ENCODE peak calls at places on chromosomes 12 and 14, in ten cellular contexts. J is GM06990; Z is IMR-90; G is H7; C is heart right ventricle; R is CD8-positive, alpha-beta memory T cell; X is neural progenitor cell; L is fibroblast of lung; Y is bronchial epithelial cell; F is mesendoderm. M is an unnamed sample.

GRCh38 chr14:62934439-62934838 is 110.8 kb downstream of the KCNH5 start:
- DNase-seq in J (no peak), Z (no peak), G (no peak), C (no peak), R (no peak), X (peak; percentile 61), L (no peak), Y (no peak), F (no peak), M (no peak)

GRCh38 chr14:89600950-89601826 is 184.2 kb upstream of the FOXN3 start:
- DNase-seq in J (no peak), Z (no peak), G (no peak), C (no peak), R (no peak), X (no peak), L (no peak), Y (no peak), F (peak; percentile 73), M (no peak)

GRCh38 chr12:62846506-62846905 is 88.4 kb downstream of the PPM1H start:
- DNase-seq in J (no peak), Z (peak; percentile 60), G (no peak), C (no peak), R (no peak), X (no peak), L (no peak), Y (no peak), F (peak; percentile 67), M (peak; percentile 76)

GRCh38 chr14:84750763-84751554 is 779.0 kb upstream of the FLRT2 start:
- DNase-seq in J (no peak), Z (peak; percentile 50), G (no peak), C (no peak), R (no peak), X (no peak), L (peak; percentile 27), Y (peak; percentile 44), F (peak; percentile 48), M (peak; percentile 67)

GRCh38 chr12:40198601-40199000 is 26.2 kb upstream of the LRRK2 start:
- DNase-seq in J (no peak), Z (peak; percentile 13), G (no peak), C (no peak), R (no peak), X (no peak), L (peak; percentile 13), Y (no peak), F (no peak), M (no peak)

GRCh38 chr14:25090281-25090680 is 40.3 kb upstream of the STXBP6 start:
- DNase-seq in J (no peak), Z (no peak), G (no peak), C (no peak), R (no peak), X (no peak), L (no peak), Y (no peak), F (no peak), M (no peak)

GRCh38 chr14:80567905-80568512 is 356.7 kb upstream of the DIO2 start:
- DNase-seq in J (no peak), Z (peak; percentile 68), G (no peak), C (no peak), R (no peak), X (no peak), L (no peak), Y (peak; percentile 97), F (peak; percentile 14), M (no peak)

GRCh38 chr14:20434701-20435453 is 1.1 kb downstream of the KLHL33 start:
- DNase-seq in J (no peak), Z (no peak), G (peak; percentile 77), C (peak; percentile 82), R (no peak), X (no peak), L (no peak), Y (no peak), F (no peak), M (no peak)

GRCh38 chr12:9034095-9034494 is 44.7 kb downstream of the KLRG1 start:
- DNase-seq in J (no peak), Z (no peak), G (no peak), C (no peak), R (no peak), X (no peak), L (no peak), Y (no peak), F (no peak), M (no peak)

GRCh38 chr12:132574271-132574996 is 35.9 kb downstream of the LRCOL1 start:
- DNase-seq in J (no peak), Z (no peak), G (no peak), C (no peak), R (no peak), X (no peak), L (no peak), Y (no peak), F (no peak), M (no peak)
- H3K36me3 ChIP-seq in J (peaks cover 2% of the 10 kb centered on the region), Z (peaks cover 28% of the 10 kb centered on the region), G (peaks cover 8% of the 10 kb centered on the region), C (peaks cover 15% of the 10 kb centered on the region), R (no peaks in the 10 kb centered on the region), X (no peaks in the 10 kb centered on the region), L (peaks cover 6% of the 10 kb centered on the region), Y (peaks cover 26% of the 10 kb centered on the region), F (peaks cover 3% of the 10 kb centered on the region), M (peaks cover 24% of the 10 kb centered on the region)

DNA sequence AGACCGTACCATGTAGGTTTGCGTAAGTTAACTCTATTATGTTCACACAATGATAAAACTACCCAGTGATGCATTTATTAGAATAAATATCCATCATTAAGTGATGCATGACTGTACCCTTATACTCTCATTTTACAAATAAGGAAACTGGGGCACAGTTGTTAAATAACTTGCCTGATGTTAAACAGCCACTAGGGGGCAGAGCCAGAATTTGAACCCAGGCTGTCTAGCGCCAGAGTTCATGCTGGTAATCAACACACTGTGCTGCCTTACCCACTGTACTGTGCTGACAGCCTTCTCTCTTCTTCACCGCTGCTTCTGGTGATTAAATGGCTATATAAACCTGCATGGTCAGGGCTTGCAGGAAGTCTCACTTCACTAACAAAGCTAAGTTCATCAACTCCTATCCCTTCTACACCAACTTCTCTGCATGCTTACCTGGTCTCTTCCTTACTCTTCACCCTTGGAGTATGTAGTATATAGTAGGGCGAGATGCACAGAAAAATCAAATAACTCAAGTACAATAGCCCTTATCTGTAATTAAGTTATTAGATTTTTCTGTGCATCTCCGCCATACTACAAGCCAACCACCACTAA is 43.6 kb upstream of the APPL2 start:
- DNase-seq in J (peak; percentile 6), Z (no peak), G (peak; percentile 31), C (no peak), R (peak; percentile 5), X (peak; percentile 58), L (peak; percentile 38), Y (peak; percentile 26), F (no peak), M (peak; percentile 21)
- H3K36me3 ChIP-seq in J (no peaks in the 10 kb centered on the region), Z (no peaks in the 10 kb centered on the region), G (no peaks in the 10 kb centered on the region), C (no peaks in the 10 kb centered on the region), R (no peaks in the 10 kb centered on the region), X (no peaks in the 10 kb centered on the region), L (no peaks in the 10 kb centered on the region), Y (no peaks in the 10 kb centered on the region), F (no peaks in the 10 kb centered on the region), M (no peaks in the 10 kb centered on the region)

DNA sequence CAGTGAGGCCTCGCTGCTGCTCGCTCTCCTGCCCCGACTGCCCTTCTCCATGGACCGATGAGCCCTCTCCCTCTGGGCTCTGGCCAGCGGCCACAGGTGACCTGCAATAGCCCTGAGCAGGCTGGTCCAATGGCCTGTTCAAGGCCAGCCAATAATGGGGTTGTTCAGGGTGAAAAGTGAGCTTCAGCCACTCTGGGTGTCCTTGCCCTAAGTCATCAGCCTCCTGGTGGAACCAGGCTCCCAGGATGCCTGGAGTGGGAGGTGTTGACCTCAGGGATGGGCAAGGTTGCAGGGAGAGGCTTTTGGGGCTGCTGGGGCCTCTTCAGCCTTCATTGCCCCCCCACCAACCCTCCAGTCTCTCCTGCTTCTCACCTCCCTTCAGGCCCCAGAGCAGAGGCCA is 79.7 kb downstream of the RFLNA start:
- DNase-seq in J (no peak), Z (no peak), G (no peak), C (no peak), R (no peak), X (no peak), L (no peak), Y (no peak), F (no peak), M (no peak)
- H3K36me3 ChIP-seq in J (peaks cover 50% of the 10 kb centered on the region), Z (peaks cover 75% of the 10 kb centered on the region), G (peaks cover 8% of the 10 kb centered on the region), C (peaks cover 56% of the 10 kb centered on the region), R (peaks cover 10% of the 10 kb centered on the region), X (no peaks in the 10 kb centered on the region), L (peaks cover 47% of the 10 kb centered on the region), Y (peaks cover 26% of the 10 kb centered on the region), F (peaks cover 5% of the 10 kb centered on the region), M (peaks cover 82% of the 10 kb centered on the region)

DNA sequence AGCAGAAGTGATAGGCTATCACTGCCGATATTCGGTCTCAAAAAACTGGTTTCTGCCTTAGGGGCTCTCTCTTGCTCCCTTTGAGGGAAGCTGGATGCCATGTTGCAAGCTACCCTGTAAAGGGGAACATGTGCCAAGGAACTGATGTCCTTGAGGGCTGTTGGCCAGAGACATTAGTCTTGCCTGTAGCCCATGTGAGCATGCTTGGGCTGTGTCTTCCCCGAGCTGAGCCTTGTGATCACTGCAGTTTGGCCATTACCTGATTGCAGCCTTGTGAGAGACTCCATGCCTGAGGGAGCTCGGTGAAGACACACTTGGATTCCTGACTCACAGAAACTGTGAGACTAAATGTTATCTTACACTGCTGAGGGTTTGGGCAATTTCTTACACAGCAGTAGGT is 18.8 kb downstream of the RTRAF start:
- DNase-seq in J (no peak), Z (no peak), G (no peak), C (no peak), R (no peak), X (no peak), L (no peak), Y (no peak), F (no peak), M (no peak)
- H3K36me3 ChIP-seq in J (peaks cover 31% of the 10 kb centered on the region), Z (peaks cover 67% of the 10 kb centered on the region), G (peaks cover 22% of the 10 kb centered on the region), C (peaks cover 62% of the 10 kb centered on the region), R (peaks cover 63% of the 10 kb centered on the region), X (peaks cover 10% of the 10 kb centered on the region), L (peaks cover 37% of the 10 kb centered on the region), Y (peaks cover 4% of the 10 kb centered on the region), F (peaks cover 15% of the 10 kb centered on the region), M (peaks cover 77% of the 10 kb centered on the region)

M was measured in brain microvascular endothelial cell.